ENCODE peak calls at places on chromosomes 5 and 9, in nine cellular contexts. R is colonic mucosa; V is adrenal gland; W is endothelial cell of umbilical vein; O is brain microvascular endothelial cell; N is H1; U is PC-9; Y is thoracic aorta; F is CD4-positive, alpha-beta T cell. J is an unnamed sample.

GRCh38 chr9:69147041-69147834 is 26.8 kb upstream of the TJP2 start:
- DNase-seq in U (no peak), F (no peak), R (no peak), O (no peak), Y (no peak), V (no peak), W (peak), N (peak), J (no peak)

GRCh38 chr9:91805031-91805430 is 145.0 kb downstream of the ROR2 start:
- DNase-seq in U (no peak), V (no peak), R (no peak), F (no peak), Y (no peak), N (no peak), W (no peak), O (no peak), J (no peak)

GRCh38 chr9:130185494-130186005 is 13.3 kb downstream of the NCS1 start:
- DNase-seq in U (no peak), Y (no peak), R (no peak), F (no peak), V (no peak), O (no peak), N (no peak), W (no peak), J (no peak)

GRCh38 chr5:16253856-16254255 is 74.3 kb upstream of the MARCHF11 start:
- DNase-seq in N (no peak), R (no peak), V (no peak), U (no peak), W (no peak), F (no peak), O (no peak), Y (no peak), J (no peak)

GRCh38 chr5:181189363-181189961 is 15.5 kb downstream of the TRIM7 start:
- DNase-seq in O (no peak), U (no peak), W (peak), Y (no peak), N (no peak), R (peak), V (no peak), F (no peak), J (peak)

GRCh38 chr5:179801304-179802206 is 5.1 kb downstream of the MGAT4B start:
- DNase-seq in U (no peak), R (peak), Y (no peak), O (peak), W (peak), V (peak), N (peak), F (peak), J (peak)

GRCh38 chr5:175748650-175749049 is 90.8 kb downstream of the HRH2 start:
- DNase-seq in R (no peak), U (no peak), Y (no peak), W (no peak), V (no peak), N (no peak), F (no peak), O (no peak), J (no peak)

GRCh38 chr5:56253924-56254323 is 20.8 kb upstream of the ANKRD55 start:
- DNase-seq in W (no peak), F (no peak), N (no peak), V (no peak), R (no peak), U (no peak), O (no peak), Y (no peak), J (no peak)

GRCh38 chr5:6480133-6481051 is 31.7 kb downstream of the UBE2QL1 start:
- DNase-seq in O (no peak), V (no peak), F (no peak), U (no peak), N (no peak), W (no peak), Y (no peak), R (no peak), J (no peak)

GRCh38 chr5:140855772-140856674 is at the start of gene PCDHA10:
- DNase-seq in W (peak), N (no peak), F (no peak), U (no peak), O (no peak), R (no peak), V (no peak), Y (no peak), J (peak)

GRCh38 chr9:109934499-109935214 is 154.7 kb downstream of the PALM2AKAP2 start:
- DNase-seq in O (peak), F (no peak), R (no peak), V (no peak), Y (no peak), U (no peak), N (peak), W (no peak), J (no peak)

DNA sequence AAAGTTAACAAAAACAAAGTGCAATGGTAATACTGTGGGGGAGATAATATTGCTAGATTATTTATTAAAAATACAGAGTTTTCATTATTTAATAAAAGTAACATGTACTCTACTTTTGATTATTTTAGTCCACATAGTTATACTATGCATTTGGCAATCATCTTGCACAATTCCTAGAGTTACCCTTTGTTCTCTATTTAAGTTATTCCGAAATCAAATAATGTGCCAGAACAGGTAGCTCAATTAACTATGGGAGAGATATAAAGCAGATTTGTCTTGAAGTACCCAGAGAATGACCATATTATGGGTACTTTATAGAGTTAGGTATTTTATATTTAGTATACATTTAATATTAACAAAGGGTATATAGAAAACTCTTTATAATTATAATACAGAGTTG is 9.4 kb upstream of the LURAP1L start:
- DNase-seq in W (no peak), N (no peak), U (no peak), F (no peak), Y (no peak), V (no peak), R (no peak), O (no peak), J (no peak)
- H3K27ac ChIP-seq in W (no peak), N (no peak), U (no peak), F (no peak), Y (no peak), V (no peak), R (no peak), O (no peak), J (no peak)

DNA sequence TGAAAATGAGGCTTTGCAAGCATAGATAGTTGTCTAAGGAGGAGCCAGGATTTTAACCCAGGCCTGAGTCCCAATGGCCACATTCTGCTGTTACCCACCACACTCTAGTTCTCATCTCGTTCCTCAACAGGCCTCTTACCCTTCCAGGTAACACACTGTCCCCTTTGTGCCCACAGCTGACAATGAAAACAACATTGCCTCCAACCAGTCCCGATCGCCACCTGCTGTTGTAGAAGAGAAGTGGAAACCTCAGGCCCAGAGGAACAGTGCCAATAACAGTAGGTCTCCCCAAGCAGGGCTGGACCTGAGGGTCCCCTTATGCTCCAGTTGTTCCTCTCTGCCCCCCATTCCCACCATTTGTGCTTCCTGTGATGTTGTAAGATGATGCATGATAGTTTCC is 30.4 kb downstream of the AMBP start:
- DNase-seq in N (peak), W (peak), U (no peak), V (no peak), F (no peak), O (peak), R (peak), Y (no peak), J (no peak)
- TF ChIP-seq CTCF in N (peak), W (no peak), U (peak), V (no peak), F (no peak), O (peak), R (peak), Y (peak), J (peak)

GRCh38 chr5:82421119-82421518 is 143.0 kb upstream of the RPS23 start:
- DNase-seq in R (no peak), N (no peak), F (no peak), O (peak), U (peak), Y (no peak), W (peak), V (no peak), J (no peak)

GRCh38 chr5:82419559-82420332 is 141.6 kb upstream of the RPS23 start:
- DNase-seq in F (no peak), O (no peak), U (no peak), W (no peak), Y (no peak), R (no peak), N (no peak), V (no peak), J (no peak)

GRCh38 chr5:82422751-82423181 is 144.6 kb upstream of the RPS23 start:
- DNase-seq in V (no peak), W (peak), N (no peak), F (no peak), Y (peak), R (no peak), U (no peak), O (no peak), J (no peak)

GRCh38 chr5:82425591-82425990 is 147.4 kb upstream of the RPS23 start:
- DNase-seq in R (no peak), V (no peak), F (no peak), W (no peak), O (no peak), N (no peak), U (no peak), Y (no peak), J (no peak)

DNA sequence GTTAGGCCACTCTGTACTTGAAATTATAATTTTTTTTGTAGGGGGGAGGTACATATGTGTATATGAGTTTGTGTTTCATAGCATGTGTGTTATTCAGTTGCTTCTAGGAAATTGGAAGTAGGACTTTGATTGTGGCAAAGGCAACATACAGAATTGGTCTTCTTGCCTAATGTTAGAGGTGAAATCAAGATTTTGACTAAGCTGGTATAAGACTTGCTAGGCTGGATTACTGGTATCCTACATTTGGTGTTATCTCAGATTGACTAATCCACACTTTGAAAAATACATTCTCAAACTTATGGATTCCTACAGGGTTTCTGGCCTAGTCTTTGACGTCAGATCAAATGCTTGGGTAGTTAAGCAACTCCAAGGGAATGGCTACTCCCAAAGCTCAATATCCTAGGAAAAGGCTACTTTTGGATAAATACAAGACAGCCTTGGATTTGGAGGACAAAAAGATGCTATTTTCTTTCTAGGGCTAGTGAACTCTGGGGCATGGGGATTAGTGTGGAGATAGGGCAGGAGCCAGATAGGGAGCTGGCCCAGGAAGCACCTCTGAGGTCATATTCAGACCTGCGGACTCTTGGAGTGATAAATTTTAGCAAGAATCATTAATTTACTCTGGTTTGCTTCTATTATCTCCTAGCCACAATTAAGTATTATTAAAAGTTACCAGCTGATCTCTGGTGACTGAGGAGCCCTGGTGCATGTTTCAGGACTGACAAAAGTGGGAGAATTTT is 144.0 kb upstream of the RPS23 start:
- DNase-seq in W (no peak), N (no peak), F (no peak), U (no peak), Y (no peak), O (no peak), R (no peak), V (no peak), J (no peak)
- H3K27ac ChIP-seq in W (no peak), N (no peak), F (no peak), U (no peak), Y (peak), O (no peak), R (no peak), V (no peak), J (no peak)

GRCh38 chr5:90690317-90690716 is 131.7 kb downstream of the ADGRV1 start:
- DNase-seq in R (no peak), U (no peak), F (no peak), W (no peak), N (no peak), O (no peak), V (no peak), Y (no peak), J (no peak)

GRCh38 chr5:90685425-90686022 is 126.9 kb downstream of the ADGRV1 start:
- DNase-seq in O (no peak), U (no peak), F (no peak), Y (no peak), V (no peak), W (no peak), R (no peak), N (no peak), J (no peak)

GRCh38 chr5:90691533-90691932 is 132.9 kb downstream of the ADGRV1 start:
- DNase-seq in V (no peak), O (no peak), F (no peak), W (no peak), U (no peak), Y (no peak), N (no peak), R (no peak), J (no peak)

GRCh38 chr5:90689064-90689463 is 130.5 kb downstream of the ADGRV1 start:
- DNase-seq in U (no peak), Y (no peak), O (no peak), N (no peak), R (no peak), V (no peak), W (no peak), F (no peak), J (no peak)
- TF ChIP-seq CTCF in U (no peak), Y (no peak), O (no peak), N (peak), R (no peak), V (no peak), W (no peak), F (no peak), J (no peak)

GRCh38 chr9:108476574-108476973 is 379.2 kb downstream of the ACTL7B start:
- DNase-seq in R (no peak), U (no peak), W (no peak), O (peak), F (no peak), N (no peak), V (no peak), Y (no peak), J (no peak)
- H3K27ac ChIP-seq in R (peak), U (no peak), W (no peak), O (peak), F (no peak), N (no peak), V (no peak), Y (no peak), J (peak)

GRCh38 chr5:162852145-162852544 is 585.2 kb upstream of the CCNG1 start:
- DNase-seq in U (no peak), O (no peak), V (no peak), Y (no peak), W (no peak), F (no peak), R (no peak), N (no peak), J (no peak)
- TF ChIP-seq CTCF in U (no peak), O (no peak), V (no peak), Y (no peak), W (no peak), F (no peak), R (no peak), N (no peak), J (no peak)

DNA sequence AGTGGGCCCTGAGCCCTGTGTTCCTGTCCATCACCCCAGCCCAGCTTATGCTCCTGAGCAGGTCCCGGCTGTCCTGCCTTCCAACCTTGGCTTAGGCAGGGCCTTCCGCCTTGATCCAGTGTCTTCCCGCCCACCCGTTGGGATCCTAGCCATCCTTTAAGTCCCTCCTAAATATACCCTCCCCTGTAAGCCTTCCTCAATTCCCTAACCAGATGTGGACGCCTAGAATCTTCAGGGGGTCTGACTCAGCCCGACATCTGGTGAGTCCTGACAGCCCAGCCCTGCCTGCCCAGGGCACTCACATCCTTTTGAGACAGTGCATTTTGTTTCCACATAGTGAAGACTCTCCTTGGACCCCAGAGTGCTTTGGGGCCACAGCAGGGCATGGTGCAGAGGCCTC is 23.7 kb downstream of the SLC6A7 start:
- DNase-seq in F (no peak), O (peak), R (no peak), W (no peak), Y (no peak), N (no peak), V (no peak), U (no peak), J (no peak)
- H3K27ac ChIP-seq in F (no peak), O (no peak), R (no peak), W (no peak), Y (peak), N (no peak), V (no peak), U (no peak), J (no peak)